ENCODE peak calls at places on chromosomes 4 and X, in eight cellular contexts. P is GM06990, H is WTC11, L is IMR-90, K is neural crest cell, M is epithelial cell of esophagus, X is ascending aorta, U is cardiac muscle cell. E is an unnamed sample.

GRCh38 chr4:85837334-85837733 is 362.4 kb downstream of the ARHGAP24 start:
- DNase-seq in P (no peak), H (no peak), L (no peak), K (no peak), M (no peak), X (no peak), U (peak), E (no peak)

GRCh38 chr4:132227349-132228165 is 921.5 kb upstream of the PCDH10 start:
- DNase-seq in P (no peak), H (peak), L (peak), K (peak), M (peak), X (no peak), U (peak), E (no peak)

GRCh38 chrX:30822719-30823118 is 66.3 kb downstream of the TAB3 start:
- DNase-seq in P (no peak), H (no peak), L (no peak), K (no peak), M (no peak), X (no peak), U (no peak), E (no peak)

GRCh38 chr4:8218371-8219050 is 19.4 kb downstream of the SH3TC1 start:
- DNase-seq in P (no peak), H (no peak), L (no peak), K (no peak), M (no peak), X (no peak), U (no peak), E (no peak)

GRCh38 chr4:31041385-31041784 is 321.2 kb downstream of the PCDH7 start:
- DNase-seq in P (no peak), H (no peak), L (no peak), K (no peak), M (no peak), X (no peak), U (no peak), E (no peak)

GRCh38 chr4:575281-576141 is 584 bp downstream of the TMEM271 start:
- DNase-seq in P (no peak), H (peak), L (peak), K (peak), M (peak), X (no peak), U (peak), E (no peak)

GRCh38 chr4:71974681-71975080 is 57.1 kb upstream of the NPFFR2 start:
- DNase-seq in P (no peak), H (no peak), L (peak), K (no peak), M (peak), X (no peak), U (peak), E (no peak)

GRCh38 chrX:129360175-129360574 is 163.1 kb downstream of the SMARCA1 start:
- DNase-seq in P (no peak), H (peak), L (peak), K (peak), M (peak), X (no peak), U (peak), E (no peak)

GRCh38 chr4:54872246-54872645 is 214.5 kb downstream of the KIT start:
- DNase-seq in P (no peak), H (no peak), L (peak), K (no peak), M (peak), X (no peak), U (peak), E (no peak)

GRCh38 chr4:101367201-101367600 is 19.9 kb upstream of the PPP3CA start:
- DNase-seq in P (no peak), H (no peak), L (peak), K (no peak), M (peak), X (no peak), U (peak), E (no peak)

GRCh38 chrX:51779306-51779705 is 36.1 kb downstream of the GSPT2 start:
- DNase-seq in P (no peak), H (no peak), L (no peak), K (no peak), M (no peak), X (no peak), U (no peak), E (no peak)

GRCh38 chrX:117429511-117429910 is 687.1 kb downstream of the KLHL13 start:
- DNase-seq in P (no peak), H (no peak), L (no peak), K (no peak), M (no peak), X (no peak), U (no peak), E (no peak)

GRCh38 chr4:185359767-185360446 is 35.8 kb downstream of the LRP2BP start:
- DNase-seq in P (no peak), H (no peak), L (peak), K (no peak), M (peak), X (no peak), U (peak), E (no peak)

GRCh38 chr4:177448850-177449249 is 6.6 kb upstream of the AGA start:
- DNase-seq in P (no peak), H (no peak), L (peak), K (no peak), M (no peak), X (no peak), U (peak), E (no peak)

GRCh38 chr4:85952518-85952917 is 407.3 kb downstream of the MAPK10 start:
- DNase-seq in P (no peak), H (no peak), L (peak), K (no peak), M (peak), X (no peak), U (peak), E (no peak)

GRCh38 chrX:12947545-12948235 is 27.2 kb upstream of the TMSB4X start:
- DNase-seq in P (no peak), H (no peak), L (no peak), K (no peak), M (no peak), X (no peak), U (no peak), E (no peak)

GRCh38 chr4:2802618-2803531 is 10.0 kb downstream of the SH3BP2 start:
- DNase-seq in P (peak), H (no peak), L (no peak), K (no peak), M (no peak), X (no peak), U (no peak), E (peak)

GRCh38 chr4:89929425-89930272 is 35.0 kb downstream of the MMRN1 start:
- DNase-seq in P (peak), H (no peak), L (no peak), K (no peak), M (peak), X (no peak), U (no peak), E (no peak)

GRCh38 chrX:128781506-128781905 is 729.3 kb upstream of the ACTRT1 start:
- DNase-seq in P (no peak), H (peak), L (no peak), K (peak), M (peak), X (no peak), U (peak), E (no peak)

GRCh38 chr4:117588771-117589170 is 445.5 kb upstream of the NDST3 start:
- DNase-seq in P (no peak), H (no peak), L (no peak), K (no peak), M (no peak), X (no peak), U (no peak), E (no peak)

GRCh38 chr4:52094746-52095145 is 43.6 kb downstream of the SPATA18 start:
- DNase-seq in P (no peak), H (no peak), L (no peak), K (no peak), M (no peak), X (no peak), U (no peak), E (no peak)

GRCh38 chrX:71996826-71997225 is 86.2 kb downstream of the NHSL2 start:
- DNase-seq in P (no peak), H (peak), L (no peak), K (no peak), M (peak), X (no peak), U (peak), E (no peak)

GRCh38 chrX:13092455-13092941 is 48.1 kb upstream of the FAM9C start:
- DNase-seq in P (peak), H (no peak), L (no peak), K (no peak), M (no peak), X (peak), U (no peak), E (peak)

GRCh38 chr4:80897537-80898303 is 132.8 kb upstream of the BMP3 start:
- DNase-seq in P (peak), H (no peak), L (no peak), K (no peak), M (peak), X (no peak), U (no peak), E (no peak)

GRCh38 chrX:134144231-134144630 is 92.8 kb upstream of the CCDC160 start:
- DNase-seq in P (no peak), H (no peak), L (peak), K (no peak), M (peak), X (no peak), U (peak), E (no peak)
- TF ChIP-seq CTCF in P (peak), H (no peak), L (peak), K (peak), M (peak), X (peak), U (peak), E (peak)

GRCh38 chr4:138062929-138063328 is 179.2 kb downstream of the SLC7A11 start:
- DNase-seq in P (no peak), H (no peak), L (peak), K (no peak), M (peak), X (no peak), U (peak), E (no peak)
- TF ChIP-seq CTCF in P (no peak), H (peak), L (peak), K (no peak), M (peak), X (no peak), U (peak), E (no peak)

GRCh38 chrX:40245411-40246140 is 147.8 kb upstream of the BCOR start:
- DNase-seq in P (no peak), H (no peak), L (no peak), K (peak), M (no peak), X (no peak), U (peak), E (no peak)
- TF ChIP-seq CTCF in P (no peak), H (no peak), L (no peak), K (no peak), M (no peak), X (no peak), U (no peak), E (no peak)

GRCh38 chr4:138216272-138216867 is 25.8 kb downstream of the SLC7A11 start:
- DNase-seq in P (no peak), H (no peak), L (no peak), K (no peak), M (no peak), X (no peak), U (no peak), E (no peak)
- TF ChIP-seq CTCF in P (no peak), H (no peak), L (no peak), K (peak), M (no peak), X (no peak), U (no peak), E (no peak)

GRCh38 chrX:155144926-155145325 is 71.3 kb upstream of the VBP1 start:
- DNase-seq in P (no peak), H (no peak), L (no peak), K (no peak), M (peak), X (no peak), U (no peak), E (no peak)

GRCh38 chrX:155143959-155144548 is 72.2 kb upstream of the VBP1 start:
- DNase-seq in P (no peak), H (no peak), L (no peak), K (no peak), M (no peak), X (no peak), U (no peak), E (no peak)

GRCh38 chrX:155148724-155149537 is 67.3 kb upstream of the VBP1 start:
- DNase-seq in P (no peak), H (peak), L (peak), K (peak), M (peak), X (no peak), U (peak), E (no peak)
- TF ChIP-seq CTCF in P (peak), H (peak), L (peak), K (peak), M (peak), X (peak), U (peak), E (peak)